ENCODE peak calls at places on chromosome 20, in ten cellular contexts. D is neural progenitor cell; K is activated T-helper 2 cell treated with anti-CD3 and anti-CD28 coated beads, Interferon-gamma antibody, Interleukin-2, Interleukin-4, amounts not matched to agents 10 μg/mL and 5 μg/mL and 100 μg/mL, durations not matched to agents 14 hours and 24 hours and 36 hours; L is ACHN; C is activated T-helper 1 cell treated with anti-CD3 and anti-CD28 coated beads, Interleukin-2, amount 50 U/mL, for 16 hours; E is mesenteric fat pad; M is GM12892; Z is tibial artery; Y is NCI-H2029 treated with DMSO at 0.1 percent for 48 hours; X is activated T-cell treated with anti-CD3 and anti-CD28 coated beads, Interleukin-2, amount 50 U/mL, for 4 hours. W is an unnamed sample.

GRCh38 chr20:31595654-31596411 is 9.3 kb upstream of the ID1 start:
- DNase-seq in D (peak), K (no peak), L (no peak), C (no peak), E (peak), M (no peak), Z (peak), Y (no peak), X (no peak), W (peak)

GRCh38 chr20:10619427-10619826 is 54.4 kb downstream of the JAG1 start:
- DNase-seq in D (peak), K (no peak), L (no peak), C (no peak), E (no peak), M (no peak), Z (no peak), Y (no peak), X (no peak), W (no peak)

GRCh38 chr20:40148886-40149285 is 540.1 kb downstream of the MAFB start:
- DNase-seq in D (no peak), K (no peak), L (no peak), C (no peak), E (no peak), M (no peak), Z (no peak), Y (no peak), X (no peak), W (no peak)

GRCh38 chr20:58684291-58684690 is 8.3 kb upstream of the NPEPL1 start:
- DNase-seq in D (no peak), K (no peak), L (peak), C (no peak), E (no peak), M (no peak), Z (no peak), Y (no peak), X (no peak), W (no peak)

GRCh38 chr20:56808732-56809131 is 179.6 kb downstream of the TFAP2C start:
- DNase-seq in D (no peak), K (no peak), L (no peak), C (no peak), E (no peak), M (no peak), Z (no peak), Y (no peak), X (no peak), W (no peak)

GRCh38 chr20:2692886-2693285 is 306 bp downstream of the EBF4 start:
- DNase-seq in D (peak), K (no peak), L (no peak), C (no peak), E (no peak), M (no peak), Z (no peak), Y (no peak), X (peak), W (no peak)

GRCh38 chr20:57482148-57482547 is 42.8 kb downstream of the CTCFL start:
- DNase-seq in D (no peak), K (no peak), L (no peak), C (no peak), E (no peak), M (no peak), Z (peak), Y (no peak), X (no peak), W (no peak)

GRCh38 chr20:50659975-50660670 is 31.2 kb downstream of the RIPOR3 start:
- DNase-seq in D (no peak), K (no peak), L (no peak), C (no peak), E (no peak), M (no peak), Z (no peak), Y (no peak), X (no peak), W (no peak)

GRCh38 chr20:21577551-21577950 is 63.7 kb upstream of the NKX2-2 start:
- DNase-seq in D (no peak), K (no peak), L (no peak), C (no peak), E (no peak), M (no peak), Z (no peak), Y (no peak), X (no peak), W (no peak)